ENCODE peak calls at places on chromosomes 3 and 15, in ten cellular contexts. K is prostate gland; Y is CD4-positive, CD25-positive, alpha-beta regulatory T cell; W is CD8-positive, alpha-beta memory T cell; V is GM23248; P is PC-3; N is astrocyte of the spinal cord; G is esophagus squamous epithelium; H is upper lobe of right lung; T is cardiac muscle cell. A is an unnamed sample.

GRCh38 chr15:98896802-98897732 is 110.5 kb downstream of the PGPEP1L start:
- DNase-seq in K (peak; percentile 52), Y (no peak), W (no peak), V (peak; percentile 98), P (peak; percentile 97), N (peak; percentile 99), G (no peak), H (no peak), T (no peak), A (peak; percentile 99)

GRCh38 chr15:84671211-84671610 is 13.2 kb upstream of the NMB start:
- DNase-seq in K (no peak), Y (no peak), W (no peak), V (peak; percentile 86), P (no peak), N (peak; percentile 84), G (no peak), H (no peak), T (no peak), A (peak; percentile 86)

GRCh38 chr3:40299721-40300335 is 9.7 kb upstream of the EIF1B start:
- DNase-seq in K (no peak), Y (no peak), W (no peak), V (peak; percentile 82), P (no peak), N (peak; percentile 67), G (no peak), H (no peak), T (no peak), A (peak; percentile 89)

GRCh38 chr3:73786346-73786807 is 161.6 kb upstream of the PDZRN3 start:
- DNase-seq in K (no peak), Y (no peak), W (no peak), V (peak; percentile 95), P (peak; percentile 1), N (peak; percentile 94), G (no peak), H (no peak), T (no peak), A (peak; percentile 81)

GRCh38 chr3:52246728-52247454 is 1.3 kb downstream of the PPM1M start:
- DNase-seq in K (no peak), Y (no peak), W (no peak), V (no peak), P (no peak), N (no peak), G (no peak), H (peak; percentile 68), T (no peak), A (no peak)

GRCh38 chr3:66473637-66474036 is 27.2 kb downstream of the LRIG1 start:
- DNase-seq in K (peak; percentile 44), Y (no peak), W (no peak), V (peak; percentile 90), P (peak; percentile 7), N (peak; percentile 86), G (no peak), H (no peak), T (no peak), A (peak; percentile 50)

GRCh38 chr3:120198305-120198878 is 86.6 kb downstream of the GPR156 start:
- DNase-seq in K (no peak), Y (no peak), W (no peak), V (peak; percentile 52), P (peak; percentile 81), N (peak; percentile 37), G (no peak), H (no peak), T (no peak), A (peak; percentile 61)

GRCh38 chr15:77039817-77040216 is 31.1 kb downstream of the TSPAN3 start:
- DNase-seq in K (no peak), Y (no peak), W (no peak), V (no peak), P (no peak), N (no peak), G (no peak), H (peak; percentile 69), T (no peak), A (no peak)

GRCh38 chr3:150005243-150006102 is 34.8 kb upstream of the PFN2 start:
- DNase-seq in K (no peak), Y (no peak), W (no peak), V (peak; percentile 69), P (peak; percentile 14), N (peak; percentile 34), G (no peak), H (no peak), T (no peak), A (no peak)

GRCh38 chr3:184240384-184241140 is 8.2 kb downstream of the ALG3 start:
- DNase-seq in K (no peak), Y (no peak), W (no peak), V (peak; percentile 58), P (peak; percentile 54), N (peak; percentile 37), G (no peak), H (no peak), T (peak; percentile 71), A (peak; percentile 44)

GRCh38 chr3:101824691-101825090 is 24.6 kb upstream of the NFKBIZ start:
- DNase-seq in K (no peak), Y (no peak), W (no peak), V (peak; percentile 69), P (no peak), N (no peak), G (no peak), H (no peak), T (no peak), A (peak; percentile 33)

GRCh38 chr15:44654858-44655257 is 8.6 kb downstream of the SPG11 start:
- DNase-seq in K (no peak), Y (no peak), W (no peak), V (peak; percentile 75), P (no peak), N (no peak), G (no peak), H (no peak), T (no peak), A (no peak)

GRCh38 chr3:71078723-71079525 is 504.6 kb downstream of the FOXP1 start:
- DNase-seq in K (no peak), Y (no peak), W (no peak), V (no peak), P (no peak), N (no peak), G (no peak), H (no peak), T (no peak), A (no peak)

GRCh38 chr3:59127071-59127470 is 77.2 kb upstream of the CFAP20DC start:
- DNase-seq in K (no peak), Y (no peak), W (no peak), V (peak; percentile 84), P (peak; percentile 77), N (peak; percentile 89), G (no peak), H (no peak), T (peak; percentile 43), A (peak; percentile 40)

GRCh38 chr3:129432671-129433070 is 4.2 kb upstream of the EFCAB12 start:
- DNase-seq in K (no peak), Y (no peak), W (no peak), V (no peak), P (no peak), N (no peak), G (no peak), H (no peak), T (no peak), A (no peak)

GRCh38 chr3:10392244-10392643 is 71.3 kb upstream of the SEC13 start:
- DNase-seq in K (no peak), Y (no peak), W (no peak), V (no peak), P (no peak), N (no peak), G (no peak), H (no peak), T (peak; percentile 24), A (no peak)

GRCh38 chr15:58867926-58868325 is 65.6 kb downstream of the SLTM start:
- DNase-seq in K (no peak), Y (no peak), W (no peak), V (no peak), P (no peak), N (no peak), G (no peak), H (no peak), T (no peak), A (no peak)

GRCh38 chr15:58870451-58870850 is 63.0 kb downstream of the SLTM start:
- DNase-seq in K (no peak), Y (no peak), W (no peak), V (peak; percentile 72), P (no peak), N (no peak), G (no peak), H (no peak), T (no peak), A (peak; percentile 63)

GRCh38 chr15:58864602-58865419 is 68.7 kb downstream of the SLTM start:
- DNase-seq in K (peak; percentile 3), Y (no peak), W (no peak), V (peak; percentile 56), P (no peak), N (no peak), G (no peak), H (peak; percentile 65), T (peak; percentile 13), A (peak; percentile 33)

GRCh38 chr15:58862326-58862725 is 71.2 kb downstream of the SLTM start:
- DNase-seq in K (no peak), Y (no peak), W (no peak), V (no peak), P (no peak), N (no peak), G (no peak), H (no peak), T (no peak), A (no peak)

GRCh38 chr15:58865420-58865880 is 68.0 kb downstream of the SLTM start:
- DNase-seq in K (peak; percentile 2), Y (no peak), W (no peak), V (peak; percentile 37), P (no peak), N (no peak), G (no peak), H (no peak), T (no peak), A (peak; percentile 23)
- H3K4me3 ChIP-seq in K (peak overlapping the region; percentile 18), Y (no peak overlapping the region), W (no peak overlapping the region), V (peak overlapping the region; percentile 41), P (no peak overlapping the region), N (no peak overlapping the region), G (peak overlapping the region; percentile 26), H (peak overlapping the region; percentile 39), T (no peak overlapping the region), A (peak overlapping the region; percentile 35)

GRCh38 chr3:47890832-47891620 is 88.1 kb downstream of the DHX30 start:
- DNase-seq in K (no peak), Y (no peak), W (no peak), V (no peak), P (no peak), N (no peak), G (no peak), H (no peak), T (peak; percentile 66), A (no peak)
- H3K4me3 ChIP-seq in K (no peak overlapping the region), Y (no peak overlapping the region), W (no peak overlapping the region), V (no peak overlapping the region), P (no peak overlapping the region), N (no peak overlapping the region), G (no peak overlapping the region), H (no peak overlapping the region), T (no peak overlapping the region), A (no peak overlapping the region)

GRCh38 chr15:90883526-90883931 is 775 bp upstream of the FES start:
- DNase-seq in K (no peak), Y (no peak), W (no peak), V (peak; percentile 39), P (no peak), N (no peak), G (no peak), H (peak; percentile 63), T (no peak), A (peak; percentile 14)
- H3K4me3 ChIP-seq in K (no peak overlapping the region), Y (no peak overlapping the region), W (no peak overlapping the region), V (peak overlapping the region; percentile 65), P (no peak overlapping the region), N (no peak overlapping the region), G (peak overlapping the region; percentile 60), H (peak overlapping the region; percentile 76), T (no peak overlapping the region), A (peak overlapping the region; percentile 57)

DNA sequence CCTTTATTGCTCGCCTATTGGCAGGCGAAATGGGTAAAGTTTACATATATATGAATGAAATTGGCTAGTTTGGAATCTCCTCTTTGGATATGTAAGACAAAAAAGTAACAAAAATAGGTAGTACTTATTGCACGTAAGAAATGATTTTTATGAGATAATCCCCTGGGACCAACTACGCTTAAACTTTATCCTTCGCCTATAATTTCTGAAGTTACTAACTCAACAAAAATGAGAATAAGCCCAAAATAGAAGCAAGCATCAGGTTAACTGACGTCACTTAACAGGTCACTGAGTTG is 438 bp upstream of the SLC49A4 start:
- DNase-seq in K (no peak), Y (no peak), W (no peak), V (no peak), P (no peak), N (peak; percentile 72), G (no peak), H (no peak), T (no peak), A (no peak)
- H3K4me3 ChIP-seq in K (peak overlapping the region; percentile 90), Y (peak overlapping the region; percentile 99), W (peak overlapping the region; percentile 83), V (peak overlapping the region; percentile 84), P (peak overlapping the region; percentile 81), N (peak overlapping the region; percentile 76), G (peak overlapping the region; percentile 79), H (peak overlapping the region; percentile 80), T (peak overlapping the region; percentile 48), A (peak overlapping the region; percentile 83)